ENCODE peak calls at places on chromosome 4, in four cellular contexts. One of them, this sample, is unnamed.

GRCh38 chr4:1366371-1367229 is 19.6 kb downstream of the UVSSA start:
- DNase-seq in K562: no peak
- DNase-seq in WTC11: peak
- DNase-seq in HepG2: no peak
- DNase-seq in this sample: no peak

GRCh38 chr4:147547314-147548056 is 66.6 kb downstream of the EDNRA start:
- DNase-seq in K562: no peak
- DNase-seq in WTC11: no peak
- DNase-seq in HepG2: peak
- DNase-seq in this sample: no peak

GRCh38 chr4:7892212-7893019 is 47.2 kb downstream of the AFAP1 start:
- DNase-seq in K562: no peak
- DNase-seq in WTC11: peak
- DNase-seq in HepG2: no peak
- DNase-seq in this sample: no peak

GRCh38 chr4:108359936-108360681 is 191.4 kb upstream of the LEF1 start:
- DNase-seq in K562: peak
- DNase-seq in WTC11: no peak
- DNase-seq in HepG2: no peak
- DNase-seq in this sample: no peak

GRCh38 chr4:27629532-27630225 is 769.0 kb downstream of the STIM2 start:
- DNase-seq in K562: no peak
- DNase-seq in WTC11: no peak
- DNase-seq in HepG2: no peak
- DNase-seq in this sample: no peak

GRCh38 chr4:173537628-173538147 is 7.7 kb upstream of the HAND2 start:
- DNase-seq in K562: no peak
- DNase-seq in WTC11: no peak
- DNase-seq in HepG2: no peak
- DNase-seq in this sample: no peak

GRCh38 chr4:146638801-146639351 is at the start of gene POU4F2:
- DNase-seq in K562: no peak
- DNase-seq in WTC11: peak
- DNase-seq in HepG2: no peak
- DNase-seq in this sample: no peak

GRCh38 chr4:4673070-4673469 is 131.2 kb upstream of the STX18 start:
- DNase-seq in K562: peak
- DNase-seq in WTC11: peak
- DNase-seq in HepG2: no peak
- DNase-seq in this sample: no peak

GRCh38 chr4:188976644-188977115 is 837.4 kb downstream of the TRIML1 start:
- DNase-seq in K562: no peak
- DNase-seq in WTC11: peak
- DNase-seq in HepG2: no peak
- DNase-seq in this sample: no peak

GRCh38 chr4:174828845-174829701 is at the start of gene GLRA3:
- DNase-seq in K562: peak
- DNase-seq in WTC11: peak
- DNase-seq in HepG2: peak
- DNase-seq in this sample: no peak

GRCh38 chr4:54067163-54067562 is 2.8 kb upstream of the CHIC2 start:
- DNase-seq in K562: no peak
- DNase-seq in WTC11: no peak
- DNase-seq in HepG2: no peak
- DNase-seq in this sample: no peak

GRCh38 chr4:137363496-137363895 is 168.8 kb downstream of the PCDH18 start:
- DNase-seq in K562: no peak
- DNase-seq in WTC11: no peak
- DNase-seq in HepG2: no peak
- DNase-seq in this sample: no peak

GRCh38 chr4:173556398-173557131 is 26.5 kb upstream of the HAND2 start:
- DNase-seq in K562: no peak
- DNase-seq in WTC11: no peak
- DNase-seq in HepG2: no peak
- DNase-seq in this sample: no peak

GRCh38 chr4:156321203-156321602 is 367.5 kb upstream of the CTSO start:
- DNase-seq in K562: no peak
- DNase-seq in WTC11: no peak
- DNase-seq in HepG2: no peak
- DNase-seq in this sample: no peak

GRCh38 chr4:81827568-81828202 is 356.0 kb upstream of the RASGEF1B start:
- DNase-seq in K562: no peak
- DNase-seq in WTC11: no peak
- DNase-seq in HepG2: no peak
- DNase-seq in this sample: peak

GRCh38 chr4:67288964-67289363 is 256.3 kb downstream of the CENPC start:
- DNase-seq in K562: peak
- DNase-seq in WTC11: peak
- DNase-seq in HepG2: peak
- DNase-seq in this sample: no peak

GRCh38 chr4:24519649-24520048 is 64.7 kb downstream of the DHX15 start:
- DNase-seq in K562: no peak
- DNase-seq in WTC11: no peak
- DNase-seq in HepG2: peak
- DNase-seq in this sample: no peak

GRCh38 chr4:126230244-126230643 is 915.5 kb downstream of the FAT4 start:
- DNase-seq in K562: no peak
- DNase-seq in WTC11: no peak
- DNase-seq in HepG2: no peak
- DNase-seq in this sample: no peak

GRCh38 chr4:66791686-66792085 is 753.6 kb downstream of the CENPC start:
- DNase-seq in K562: no peak
- DNase-seq in WTC11: no peak
- DNase-seq in HepG2: no peak
- DNase-seq in this sample: no peak

GRCh38 chr4:145260091-145260490 is 79.7 kb upstream of the OTUD4 start:
- DNase-seq in K562: no peak
- DNase-seq in WTC11: peak
- DNase-seq in HepG2: no peak
- DNase-seq in this sample: no peak

GRCh38 chr4:164383187-164384181 is 370.4 kb upstream of the SMIM31 start:
- DNase-seq in K562: no peak
- DNase-seq in WTC11: peak
- DNase-seq in HepG2: no peak
- DNase-seq in this sample: no peak

GRCh38 chr4:71229477-71230257 is 109.2 kb upstream of the SLC4A4 start:
- DNase-seq in K562: peak
- DNase-seq in WTC11: peak
- DNase-seq in HepG2: peak
- DNase-seq in this sample: no peak

GRCh38 chr4:174134361-174134760 is 149.1 kb downstream of the FBXO8 start:
- DNase-seq in K562: no peak
- DNase-seq in WTC11: no peak
- DNase-seq in HepG2: no peak
- DNase-seq in this sample: no peak

GRCh38 chr4:84596826-84597225 is 13.9 kb downstream of the CDS1 start:
- DNase-seq in K562: no peak
- DNase-seq in WTC11: peak
- DNase-seq in HepG2: no peak
- DNase-seq in this sample: no peak

GRCh38 chr4:89469930-89470375 is 162.4 kb upstream of the GPRIN3 start:
- DNase-seq in K562: no peak
- DNase-seq in WTC11: no peak
- DNase-seq in HepG2: no peak
- DNase-seq in this sample: peak

GRCh38 chr4:38324861-38325451 is 339.0 kb upstream of the KLF3 start:
- DNase-seq in K562: no peak
- DNase-seq in WTC11: no peak
- DNase-seq in HepG2: no peak
- DNase-seq in this sample: no peak

DNA sequence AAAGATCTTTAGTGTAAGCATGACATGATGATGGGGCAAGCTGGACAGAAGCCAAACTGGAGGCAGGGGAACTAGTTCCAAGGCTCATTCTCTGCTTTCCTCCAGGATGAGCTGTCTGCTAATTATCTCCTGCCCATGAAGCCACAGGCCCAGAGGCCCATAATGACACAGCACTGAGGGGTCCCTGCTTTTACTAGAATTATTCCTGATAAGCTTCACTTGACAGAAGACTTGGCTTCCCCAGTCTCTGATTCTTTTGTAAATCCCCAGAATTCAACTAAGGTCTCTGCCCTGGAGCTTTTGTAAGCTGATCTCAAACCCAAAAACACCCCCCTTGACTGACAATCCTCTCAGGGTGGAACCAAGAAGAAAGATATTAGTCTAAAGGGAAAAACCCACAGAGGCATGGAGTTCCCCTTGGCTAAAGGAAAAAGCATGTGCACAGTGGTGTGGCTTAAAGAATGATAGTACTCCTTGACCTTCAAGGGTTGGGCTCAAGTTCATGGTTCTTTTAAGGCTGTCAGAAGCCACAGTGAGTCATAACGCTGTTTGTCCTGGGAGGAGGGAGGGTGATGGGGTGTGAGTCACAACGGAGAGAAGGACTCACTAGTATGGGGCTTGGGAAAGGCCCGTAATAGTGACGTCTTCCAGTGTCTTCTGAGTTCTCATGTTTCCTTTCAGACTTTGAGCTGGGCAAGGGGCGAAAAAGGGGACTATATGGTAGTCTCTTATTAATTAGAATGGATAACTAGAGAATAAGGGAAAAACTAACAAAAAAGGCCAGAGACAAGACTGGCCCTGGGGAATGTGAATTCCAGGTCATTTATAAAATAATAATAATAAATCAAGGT is 146.0 kb upstream of the CPEB2 start:
- DNase-seq in K562: peak
- DNase-seq in WTC11: no peak
- DNase-seq in HepG2: peak
- DNase-seq in this sample: peak
- TF ChIP-seq TCF7 in K562: no peak
- TF ChIP-seq TCF7 in WTC11: no peak
- TF ChIP-seq TCF7 in HepG2: no peak
- TF ChIP-seq TCF7 in this sample: peak

GRCh38 chr4:112332398-112332797 is 35.2 kb downstream of the ALPK1 start:
- DNase-seq in K562: no peak
- DNase-seq in WTC11: no peak
- DNase-seq in HepG2: no peak
- DNase-seq in this sample: no peak

GRCh38 chr4:112327950-112328349 is 30.8 kb downstream of the ALPK1 start:
- DNase-seq in K562: peak
- DNase-seq in WTC11: no peak
- DNase-seq in HepG2: peak
- DNase-seq in this sample: peak

GRCh38 chr4:112329672-112330372 is 32.7 kb downstream of the ALPK1 start:
- DNase-seq in K562: no peak
- DNase-seq in WTC11: no peak
- DNase-seq in HepG2: no peak
- DNase-seq in this sample: no peak

GRCh38 chr4:112325522-112325921 is 28.4 kb downstream of the ALPK1 start:
- DNase-seq in K562: no peak
- DNase-seq in WTC11: no peak
- DNase-seq in HepG2: no peak
- DNase-seq in this sample: no peak

DNA sequence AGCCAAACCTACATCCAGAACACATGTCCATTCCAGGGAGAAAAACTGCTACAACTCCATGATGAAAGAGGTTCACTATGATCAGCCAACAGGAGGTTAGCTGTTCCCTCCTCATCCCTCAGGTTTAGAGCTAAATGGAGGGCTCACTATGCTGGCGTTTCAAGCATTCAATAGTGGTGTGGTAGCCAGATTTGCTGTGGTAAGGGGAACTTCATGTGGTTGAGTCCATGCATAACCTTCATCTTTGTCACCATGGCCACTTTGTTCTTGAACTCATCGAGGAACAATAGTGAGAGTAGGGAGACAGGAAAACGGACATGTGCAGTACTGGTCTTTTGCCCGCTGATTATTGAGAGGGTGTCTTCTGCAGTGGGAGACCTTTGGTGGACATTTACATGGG is 33.8 kb downstream of the ALPK1 start:
- DNase-seq in K562: no peak
- DNase-seq in WTC11: no peak
- DNase-seq in HepG2: no peak
- DNase-seq in this sample: no peak
- TF ChIP-seq TCF7 in K562: no peak
- TF ChIP-seq TCF7 in WTC11: no peak
- TF ChIP-seq TCF7 in HepG2: no peak
- TF ChIP-seq TCF7 in this sample: no peak

DNA sequence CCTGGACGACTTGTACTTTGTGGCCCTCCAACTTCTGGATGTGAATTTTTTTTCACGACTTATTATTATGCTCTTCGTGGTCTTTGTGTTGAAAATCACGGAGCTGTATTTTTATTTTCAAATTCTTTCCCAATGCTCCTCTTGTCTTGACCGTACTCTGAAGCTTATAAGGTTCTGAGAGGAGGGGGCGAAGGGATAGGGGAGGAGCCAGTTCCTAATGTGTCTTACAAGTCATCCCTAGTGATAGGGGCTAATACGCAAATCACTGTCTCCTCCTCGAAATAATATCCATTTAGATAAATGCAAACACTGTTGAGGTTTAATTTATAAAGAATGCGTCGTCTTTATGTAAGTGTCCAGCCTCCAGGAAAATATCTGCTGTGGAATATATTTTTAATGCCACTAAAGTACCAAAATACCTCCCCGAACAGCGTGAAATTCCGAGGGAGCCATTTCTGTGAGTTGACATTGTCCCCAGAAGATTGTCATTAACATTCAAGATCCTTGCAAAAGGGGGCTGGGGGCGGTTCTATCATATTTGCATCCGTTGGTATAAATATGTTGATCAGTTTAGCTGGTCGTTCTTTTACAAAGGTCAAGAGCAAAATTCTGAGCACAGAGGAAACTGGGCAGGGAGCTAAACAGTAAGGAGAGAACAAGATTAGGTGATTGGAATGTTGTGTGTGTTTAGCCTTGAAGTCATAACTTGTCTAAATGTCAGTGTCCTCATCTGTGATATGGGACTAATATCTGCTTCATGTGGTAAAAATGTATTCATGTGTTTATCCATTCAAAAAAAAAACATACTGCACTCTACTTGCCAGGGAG is 3.7 kb upstream of the FAT1 start:
- DNase-seq in K562: no peak
- DNase-seq in WTC11: no peak
- DNase-seq in HepG2: no peak
- DNase-seq in this sample: no peak
- TF ChIP-seq TCF7 in K562: no peak
- TF ChIP-seq TCF7 in WTC11: no peak
- TF ChIP-seq TCF7 in HepG2: no peak
- TF ChIP-seq TCF7 in this sample: no peak

DNA sequence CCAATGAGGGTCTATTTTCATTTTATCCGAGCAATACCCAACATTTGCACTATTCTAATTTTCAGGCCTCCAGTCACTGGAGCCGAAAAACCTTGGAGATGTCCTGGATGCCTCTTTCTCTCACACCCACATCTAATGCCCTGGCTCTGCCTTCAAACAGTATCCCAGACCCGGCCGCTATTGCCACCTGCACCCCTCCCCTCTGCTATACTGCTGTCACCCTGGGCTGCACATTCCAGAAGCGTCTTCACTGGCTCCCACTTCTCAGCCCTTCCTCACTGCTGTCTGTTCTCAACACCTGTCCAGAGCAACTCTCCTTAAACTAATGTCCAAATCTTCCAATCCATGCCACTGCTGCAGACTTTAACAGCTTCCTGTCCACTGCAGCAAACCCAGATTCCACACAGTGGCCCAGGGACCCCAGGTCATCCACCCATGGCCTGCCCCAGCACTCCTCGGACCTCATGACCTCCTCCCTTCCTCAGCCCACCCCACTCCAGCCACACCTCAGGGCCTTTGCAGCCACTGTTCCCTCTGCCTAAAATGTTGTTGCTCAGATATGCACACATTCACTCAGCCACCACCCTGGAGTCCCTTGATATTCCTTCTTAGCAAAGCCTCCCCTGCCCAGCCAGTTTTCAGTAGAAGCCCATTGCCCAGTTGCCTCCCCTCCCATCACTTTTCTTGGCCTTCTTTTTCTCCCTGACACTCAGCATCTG is 30.5 kb upstream of the PPP2R2C start:
- DNase-seq in K562: no peak
- DNase-seq in WTC11: no peak
- DNase-seq in HepG2: no peak
- DNase-seq in this sample: no peak
- TF ChIP-seq TCF7 in K562: no peak
- TF ChIP-seq TCF7 in WTC11: no peak
- TF ChIP-seq TCF7 in HepG2: no peak
- TF ChIP-seq TCF7 in this sample: no peak